ENCODE peak calls at places on chromosomes 16 and 17, in five cellular contexts. One of them, this sample, is unnamed.

GRCh38 chr16:30185141-30185682 is 1.8 kb downstream of the CORO1A start:
- DNase-seq in tibial artery: no peak
- DNase-seq in cardiac muscle cell: no peak
- DNase-seq in H9: no peak
- DNase-seq in effector memory CD4-positive, alpha-beta T cell: peak
- DNase-seq in this sample: no peak

GRCh38 chr17:79834575-79835469 is 4.4 kb downstream of the CBX4 start:
- DNase-seq in tibial artery: no peak
- DNase-seq in cardiac muscle cell: peak
- DNase-seq in H9: peak
- DNase-seq in effector memory CD4-positive, alpha-beta T cell: no peak
- DNase-seq in this sample: no peak

GRCh38 chr17:76458580-76459490 is 5.9 kb upstream of the UBE2O start:
- DNase-seq in tibial artery: no peak
- DNase-seq in cardiac muscle cell: peak
- DNase-seq in H9: peak
- DNase-seq in effector memory CD4-positive, alpha-beta T cell: no peak
- DNase-seq in this sample: no peak

GRCh38 chr16:17224859-17225258 is 245.9 kb downstream of the XYLT1 start:
- DNase-seq in tibial artery: peak
- DNase-seq in cardiac muscle cell: peak
- DNase-seq in H9: no peak
- DNase-seq in effector memory CD4-positive, alpha-beta T cell: no peak
- DNase-seq in this sample: peak

GRCh38 chr17:7129311-7129710 is 14.7 kb upstream of the ASGR2 start:
- DNase-seq in tibial artery: no peak
- DNase-seq in cardiac muscle cell: no peak
- DNase-seq in H9: no peak
- DNase-seq in effector memory CD4-positive, alpha-beta T cell: no peak
- DNase-seq in this sample: no peak

GRCh38 chr16:73047221-73047535 is 750 bp downstream of the ZFHX3 start:
- DNase-seq in tibial artery: peak
- DNase-seq in cardiac muscle cell: peak
- DNase-seq in H9: no peak
- DNase-seq in effector memory CD4-positive, alpha-beta T cell: no peak
- DNase-seq in this sample: no peak

GRCh38 chr17:60154616-60155426 is 5.0 kb downstream of the CA4 start:
- DNase-seq in tibial artery: no peak
- DNase-seq in cardiac muscle cell: peak
- DNase-seq in H9: peak
- DNase-seq in effector memory CD4-positive, alpha-beta T cell: no peak
- DNase-seq in this sample: peak

GRCh38 chr17:31902693-31903092 is 1.2 kb upstream of the UTP6 start:
- DNase-seq in tibial artery: no peak
- DNase-seq in cardiac muscle cell: no peak
- DNase-seq in H9: no peak
- DNase-seq in effector memory CD4-positive, alpha-beta T cell: no peak
- DNase-seq in this sample: no peak

GRCh38 chr17:78979780-78980623 is at the start of gene LGALS3BP:
- DNase-seq in tibial artery: no peak
- DNase-seq in cardiac muscle cell: peak
- DNase-seq in H9: peak
- DNase-seq in effector memory CD4-positive, alpha-beta T cell: peak
- DNase-seq in this sample: no peak

GRCh38 chr16:86618431-86619262 is 40.3 kb downstream of the FOXL1 start:
- DNase-seq in tibial artery: no peak
- DNase-seq in cardiac muscle cell: peak
- DNase-seq in H9: no peak
- DNase-seq in effector memory CD4-positive, alpha-beta T cell: no peak
- DNase-seq in this sample: no peak

GRCh38 chr17:37373530-37374159 is 2.1 kb upstream of the C17orf78 start:
- DNase-seq in tibial artery: peak
- DNase-seq in cardiac muscle cell: peak
- DNase-seq in H9: peak
- DNase-seq in effector memory CD4-positive, alpha-beta T cell: peak
- DNase-seq in this sample: peak

GRCh38 chr17:55743103-55743679 is 7.7 kb upstream of the PCTP start:
- DNase-seq in tibial artery: no peak
- DNase-seq in cardiac muscle cell: no peak
- DNase-seq in H9: no peak
- DNase-seq in effector memory CD4-positive, alpha-beta T cell: no peak
- DNase-seq in this sample: no peak

GRCh38 chr16:48541108-48541786 is 68.7 kb downstream of the N4BP1 start:
- DNase-seq in tibial artery: no peak
- DNase-seq in cardiac muscle cell: no peak
- DNase-seq in H9: no peak
- DNase-seq in effector memory CD4-positive, alpha-beta T cell: no peak
- DNase-seq in this sample: no peak

GRCh38 chr16:1914084-1914608 is 4.1 kb downstream of the HS3ST6 start:
- DNase-seq in tibial artery: no peak
- DNase-seq in cardiac muscle cell: no peak
- DNase-seq in H9: no peak
- DNase-seq in effector memory CD4-positive, alpha-beta T cell: no peak
- DNase-seq in this sample: no peak

GRCh38 chr17:7673239-7673638 is 14.1 kb downstream of the TP53 start:
- DNase-seq in tibial artery: no peak
- DNase-seq in cardiac muscle cell: peak
- DNase-seq in H9: peak
- DNase-seq in effector memory CD4-positive, alpha-beta T cell: no peak
- DNase-seq in this sample: no peak

GRCh38 chr16:31187808-31188189 is 7.9 kb downstream of the FUS start:
- DNase-seq in tibial artery: no peak
- DNase-seq in cardiac muscle cell: no peak
- DNase-seq in H9: no peak
- DNase-seq in effector memory CD4-positive, alpha-beta T cell: no peak
- DNase-seq in this sample: no peak

GRCh38 chr17:11292491-11292890 is 51.5 kb downstream of the SHISA6 start:
- DNase-seq in tibial artery: no peak
- DNase-seq in cardiac muscle cell: no peak
- DNase-seq in H9: peak
- DNase-seq in effector memory CD4-positive, alpha-beta T cell: no peak
- DNase-seq in this sample: no peak

GRCh38 chr16:58628845-58629680 is 563 bp downstream of the CNOT1 start:
- DNase-seq in tibial artery: peak
- DNase-seq in cardiac muscle cell: peak
- DNase-seq in H9: peak
- DNase-seq in effector memory CD4-positive, alpha-beta T cell: peak
- DNase-seq in this sample: peak

GRCh38 chr16:56101480-56101879 is 89.8 kb upstream of the GNAO1 start:
- DNase-seq in tibial artery: no peak
- DNase-seq in cardiac muscle cell: no peak
- DNase-seq in H9: no peak
- DNase-seq in effector memory CD4-positive, alpha-beta T cell: no peak
- DNase-seq in this sample: no peak

GRCh38 chr16:85733839-85734170 is 17.1 kb downstream of the C16orf74 start:
- DNase-seq in tibial artery: no peak
- DNase-seq in cardiac muscle cell: peak
- DNase-seq in H9: peak
- DNase-seq in effector memory CD4-positive, alpha-beta T cell: no peak
- DNase-seq in this sample: no peak

GRCh38 chr17:75872434-75873351 is 5.7 kb downstream of the TRIM47 start:
- DNase-seq in tibial artery: peak
- DNase-seq in cardiac muscle cell: peak
- DNase-seq in H9: peak
- DNase-seq in effector memory CD4-positive, alpha-beta T cell: peak
- DNase-seq in this sample: peak

GRCh38 chr16:23014592-23014991 is 134.7 kb downstream of the USP31 start:
- DNase-seq in tibial artery: no peak
- DNase-seq in cardiac muscle cell: no peak
- DNase-seq in H9: no peak
- DNase-seq in effector memory CD4-positive, alpha-beta T cell: no peak
- DNase-seq in this sample: no peak

GRCh38 chr17:55056530-55056929 is 88.0 kb downstream of the STXBP4 start:
- DNase-seq in tibial artery: no peak
- DNase-seq in cardiac muscle cell: peak
- DNase-seq in H9: no peak
- DNase-seq in effector memory CD4-positive, alpha-beta T cell: no peak
- DNase-seq in this sample: no peak

GRCh38 chr16:57630931-57631845 is 2.8 kb downstream of the ADGRG1 start:
- DNase-seq in tibial artery: no peak
- DNase-seq in cardiac muscle cell: no peak
- DNase-seq in H9: no peak
- DNase-seq in effector memory CD4-positive, alpha-beta T cell: no peak
- DNase-seq in this sample: no peak

GRCh38 chr16:68490829-68491575 is 42.7 kb upstream of the SMPD3 start:
- DNase-seq in tibial artery: no peak
- DNase-seq in cardiac muscle cell: peak
- DNase-seq in H9: peak
- DNase-seq in effector memory CD4-positive, alpha-beta T cell: no peak
- DNase-seq in this sample: no peak

GRCh38 chr17:5437721-5438317 is 1.1 kb downstream of the C1QBP start:
- DNase-seq in tibial artery: no peak
- DNase-seq in cardiac muscle cell: no peak
- DNase-seq in H9: no peak
- DNase-seq in effector memory CD4-positive, alpha-beta T cell: no peak
- DNase-seq in this sample: no peak

GRCh38 chr16:66342294-66342900 is 24.1 kb upstream of the CDH5 start:
- DNase-seq in tibial artery: no peak
- DNase-seq in cardiac muscle cell: peak
- DNase-seq in H9: peak
- DNase-seq in effector memory CD4-positive, alpha-beta T cell: no peak
- DNase-seq in this sample: no peak

GRCh38 chr16:50303605-50304466 is 37.5 kb downstream of the ADCY7 start:
- DNase-seq in tibial artery: peak
- DNase-seq in cardiac muscle cell: peak
- DNase-seq in H9: peak
- DNase-seq in effector memory CD4-positive, alpha-beta T cell: no peak
- DNase-seq in this sample: no peak

GRCh38 chr16:72645526-72645925 is 402.4 kb downstream of the ZFHX3 start:
- DNase-seq in tibial artery: no peak
- DNase-seq in cardiac muscle cell: no peak
- DNase-seq in H9: no peak
- DNase-seq in effector memory CD4-positive, alpha-beta T cell: no peak
- DNase-seq in this sample: no peak

GRCh38 chr16:14302399-14303181 is 231.5 kb downstream of the MRTFB start:
- DNase-seq in tibial artery: no peak
- DNase-seq in cardiac muscle cell: no peak
- DNase-seq in H9: peak
- DNase-seq in effector memory CD4-positive, alpha-beta T cell: no peak
- DNase-seq in this sample: no peak

GRCh38 chr17:42407289-42407836 is 15.7 kb downstream of the CAVIN1 start:
- DNase-seq in tibial artery: peak
- DNase-seq in cardiac muscle cell: peak
- DNase-seq in H9: peak
- DNase-seq in effector memory CD4-positive, alpha-beta T cell: peak
- DNase-seq in this sample: peak
- H3K27ac ChIP-seq in tibial artery: peak
- H3K27ac ChIP-seq in cardiac muscle cell: no peak
- H3K27ac ChIP-seq in H9: no peak
- H3K27ac ChIP-seq in effector memory CD4-positive, alpha-beta T cell: no peak
- H3K27ac ChIP-seq in this sample: peak

GRCh38 chr16:10405386-10405939 is 19.6 kb downstream of the ATF7IP2 start:
- DNase-seq in tibial artery: no peak
- DNase-seq in cardiac muscle cell: peak
- DNase-seq in H9: no peak
- DNase-seq in effector memory CD4-positive, alpha-beta T cell: no peak
- DNase-seq in this sample: no peak

GRCh38 chr16:10402975-10403374 is 17.1 kb downstream of the ATF7IP2 start:
- DNase-seq in tibial artery: no peak
- DNase-seq in cardiac muscle cell: no peak
- DNase-seq in H9: no peak
- DNase-seq in effector memory CD4-positive, alpha-beta T cell: no peak
- DNase-seq in this sample: no peak

GRCh38 chr16:10412935-10413601 is 27.2 kb downstream of the ATF7IP2 start:
- DNase-seq in tibial artery: no peak
- DNase-seq in cardiac muscle cell: no peak
- DNase-seq in H9: no peak
- DNase-seq in effector memory CD4-positive, alpha-beta T cell: no peak
- DNase-seq in this sample: no peak

GRCh38 chr16:10410469-10410868 is 24.6 kb downstream of the ATF7IP2 start:
- DNase-seq in tibial artery: no peak
- DNase-seq in cardiac muscle cell: no peak
- DNase-seq in H9: no peak
- DNase-seq in effector memory CD4-positive, alpha-beta T cell: no peak
- DNase-seq in this sample: no peak

DNA sequence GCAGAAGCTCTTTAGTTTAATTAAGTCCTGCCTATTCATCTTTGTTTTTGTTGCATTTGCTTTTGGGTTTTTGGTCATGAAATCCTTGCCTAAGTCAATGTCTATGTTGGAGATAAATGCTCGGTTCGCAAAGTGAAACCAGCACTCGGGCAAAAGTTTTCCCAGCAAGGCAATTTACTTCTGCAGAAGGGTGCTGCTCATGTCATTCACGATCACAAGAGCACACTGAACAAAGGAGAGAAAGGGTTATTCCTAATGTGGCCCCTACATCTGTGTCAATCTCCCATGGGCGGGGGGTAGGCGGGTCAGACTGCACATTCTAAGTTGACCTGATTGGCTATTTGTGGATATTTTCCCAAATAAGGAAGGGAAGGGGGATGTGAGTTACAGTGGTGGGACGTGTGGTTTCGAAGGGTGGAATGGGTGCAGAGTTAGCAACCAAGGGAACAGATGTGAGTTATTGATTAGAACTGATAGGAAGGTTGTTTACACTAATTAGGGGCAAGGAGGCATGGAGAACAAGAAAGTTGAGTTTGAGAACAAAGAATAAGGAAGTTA is 23.0 kb downstream of the ATF7IP2 start:
- DNase-seq in tibial artery: no peak
- DNase-seq in cardiac muscle cell: no peak
- DNase-seq in H9: no peak
- DNase-seq in effector memory CD4-positive, alpha-beta T cell: no peak
- DNase-seq in this sample: no peak
- H3K27ac ChIP-seq in tibial artery: no peak
- H3K27ac ChIP-seq in cardiac muscle cell: no peak
- H3K27ac ChIP-seq in H9: no peak
- H3K27ac ChIP-seq in effector memory CD4-positive, alpha-beta T cell: no peak
- H3K27ac ChIP-seq in this sample: no peak

DNA sequence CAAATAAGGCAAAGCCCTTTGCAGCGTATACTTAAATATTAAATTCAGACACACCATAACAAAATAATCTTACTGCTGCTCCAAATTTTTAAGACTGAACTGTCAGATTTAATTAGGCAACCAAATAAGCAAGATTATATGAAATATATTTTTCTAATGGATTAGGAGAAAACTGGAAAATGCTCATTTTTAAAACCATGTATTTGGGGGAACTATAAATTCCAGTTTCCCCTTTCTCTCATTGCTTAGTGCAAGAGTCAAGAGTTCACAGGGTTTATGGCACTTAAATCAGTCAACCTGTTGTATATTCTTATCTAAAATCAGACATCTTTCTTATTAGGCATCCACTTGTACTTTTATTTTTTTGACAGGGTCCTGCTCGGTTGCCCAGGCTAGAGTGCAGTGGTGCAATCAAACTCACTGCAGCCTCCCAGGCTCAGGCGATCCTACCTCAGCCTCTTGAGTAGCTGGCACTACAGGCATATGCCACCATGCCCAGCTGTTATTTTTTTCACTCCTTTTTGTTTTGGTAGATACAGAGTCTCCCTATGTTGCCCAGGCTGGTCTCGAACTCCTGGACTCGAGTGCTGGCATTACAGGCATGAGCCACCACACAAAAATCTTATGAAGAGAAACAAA is 2.1 kb upstream of the KANSL1 start:
- DNase-seq in tibial artery: no peak
- DNase-seq in cardiac muscle cell: no peak
- DNase-seq in H9: no peak
- DNase-seq in effector memory CD4-positive, alpha-beta T cell: no peak
- DNase-seq in this sample: no peak
- H3K27ac ChIP-seq in tibial artery: no peak
- H3K27ac ChIP-seq in cardiac muscle cell: peak
- H3K27ac ChIP-seq in H9: no peak
- H3K27ac ChIP-seq in effector memory CD4-positive, alpha-beta T cell: peak
- H3K27ac ChIP-seq in this sample: peak

GRCh38 chr16:78377312-78377711 is 277.9 kb downstream of the WWOX start:
- DNase-seq in tibial artery: no peak
- DNase-seq in cardiac muscle cell: no peak
- DNase-seq in H9: no peak
- DNase-seq in effector memory CD4-positive, alpha-beta T cell: no peak
- DNase-seq in this sample: no peak
- H3K27ac ChIP-seq in tibial artery: no peak
- H3K27ac ChIP-seq in cardiac muscle cell: no peak
- H3K27ac ChIP-seq in H9: no peak
- H3K27ac ChIP-seq in effector memory CD4-positive, alpha-beta T cell: no peak
- H3K27ac ChIP-seq in this sample: no peak